ENCODE peak calls at places on chromosomes 2 and 18, in ten cellular contexts. R, Z, K, Q, V, E, U, A, P and B are unnamed samples.

GRCh38 chr2:239177325-239177724 is 223.5 kb downstream of the HDAC4 start:
- DNase-seq in Z (no peak), P (no peak), K (no peak), Q (peak), U (no peak), R (no peak), E (no peak), V (peak), A (no peak), B (no peak)

GRCh38 chr2:119234021-119235019 is 10.7 kb downstream of the STEAP3 start:
- DNase-seq in Z (no peak), U (peak), K (peak), A (peak), V (no peak), Q (no peak), P (no peak), E (peak), R (no peak), B (no peak)

GRCh38 chr2:57902578-57902977 is 144.0 kb upstream of the VRK2 start:
- DNase-seq in K (no peak), A (no peak), V (no peak), P (no peak), Q (no peak), E (no peak), R (no peak), Z (no peak), U (no peak), B (no peak)

GRCh38 chr2:226799211-226799975 is at the start of gene IRS1:
- DNase-seq in E (peak), Z (peak), A (peak), V (peak), Q (peak), R (peak), U (peak), P (peak), K (peak), B (no peak)

GRCh38 chr18:48036641-48037421 is 106.4 kb upstream of the SMAD2 start:
- DNase-seq in Q (no peak), A (peak), P (no peak), U (no peak), R (no peak), K (no peak), V (peak), E (no peak), Z (no peak), B (no peak)

GRCh38 chr18:74505776-74506175 is 9.6 kb downstream of the CNDP2 start:
- DNase-seq in R (no peak), Z (no peak), A (no peak), V (no peak), K (no peak), P (no peak), E (no peak), U (no peak), Q (no peak), B (no peak)

GRCh38 chr2:219567131-219567530 is 4.2 kb downstream of the OBSL1 start:
- DNase-seq in A (no peak), P (no peak), R (no peak), Q (no peak), Z (no peak), E (no peak), U (no peak), K (no peak), V (no peak), B (no peak)

GRCh38 chr2:44246436-44246835 is 28.8 kb upstream of the SLC3A1 start:
- DNase-seq in A (no peak), U (peak), V (no peak), R (peak), P (no peak), Q (no peak), Z (no peak), K (no peak), E (no peak), B (no peak)

GRCh38 chr2:96691022-96691612 is 48.6 kb downstream of the FER1L5 start:
- DNase-seq in K (no peak), V (no peak), R (no peak), A (no peak), P (no peak), U (no peak), E (no peak), Q (no peak), Z (no peak), B (no peak)

GRCh38 chr2:28627722-28628480 is 123.7 kb upstream of the PPP1CB start:
- DNase-seq in R (peak), V (peak), P (no peak), Q (peak), Z (no peak), A (no peak), E (no peak), K (peak), U (peak), B (no peak)

GRCh38 chr18:54672846-54673475 is 81.9 kb downstream of the DYNAP start:
- DNase-seq in K (peak), Z (no peak), E (peak), U (peak), Q (no peak), V (no peak), A (peak), P (no peak), R (peak), B (no peak)

GRCh38 chr2:45018033-45018432 is 8.8 kb upstream of the SIX2 start:
- DNase-seq in Q (no peak), V (no peak), A (no peak), Z (no peak), P (no peak), E (no peak), R (no peak), K (no peak), U (no peak), B (no peak)

GRCh38 chr2:28981620-28982371 is 698 bp downstream of the TOGARAM2 start:
- DNase-seq in P (no peak), E (no peak), V (no peak), U (peak), Z (no peak), Q (peak), K (no peak), A (no peak), R (no peak), B (no peak)

GRCh38 chr18:23778828-23779227 is 89.6 kb downstream of the LAMA3 start:
- DNase-seq in V (no peak), A (no peak), U (no peak), E (no peak), R (no peak), Q (no peak), K (no peak), P (no peak), Z (no peak), B (no peak)

GRCh38 chr2:9110893-9111569 is 95.6 kb upstream of the ASAP2 start:
- DNase-seq in Z (no peak), V (no peak), K (peak), A (peak), P (no peak), U (peak), R (peak), Q (no peak), E (peak), B (no peak)

GRCh38 chr2:160254363-160254762 is 54.3 kb upstream of the ITGB6 start:
- DNase-seq in E (no peak), U (peak), R (no peak), P (no peak), Q (no peak), Z (peak), V (no peak), A (no peak), K (peak), B (no peak)

GRCh38 chr2:226758886-226759660 is 40.5 kb downstream of the IRS1 start:
- DNase-seq in A (no peak), K (peak), Z (peak), P (no peak), Q (no peak), U (peak), V (no peak), E (peak), R (peak), B (peak)

GRCh38 chr2:219723311-219723710 is 95.9 kb downstream of the SLC4A3 start:
- DNase-seq in E (no peak), V (no peak), A (no peak), U (no peak), P (no peak), K (no peak), Q (no peak), Z (no peak), R (no peak), B (no peak)

GRCh38 chr2:106337963-106338515 is 130.2 kb downstream of the RGPD3 start:
- DNase-seq in K (no peak), U (no peak), Z (no peak), V (no peak), R (no peak), E (no peak), P (no peak), Q (no peak), A (no peak), B (no peak)

GRCh38 chr2:207143474-207144190 is 22.1 kb downstream of the KLF7 start:
- DNase-seq in P (no peak), R (peak), V (peak), K (peak), E (peak), Z (peak), U (peak), A (peak), Q (peak), B (no peak)

GRCh38 chr2:179251865-179252264 is 12.8 kb downstream of the SESTD1 start:
- DNase-seq in U (no peak), Z (no peak), V (no peak), E (no peak), A (no peak), P (no peak), Q (no peak), R (peak), K (no peak), B (no peak)

GRCh38 chr2:217799553-217800432 is 203.0 kb downstream of the TNS1 start:
- DNase-seq in U (no peak), V (no peak), A (no peak), Q (peak), K (no peak), R (no peak), Z (no peak), P (no peak), E (no peak), B (no peak)

GRCh38 chr2:232578662-232579061 is 28.2 kb downstream of the EIF4E2 start:
- DNase-seq in A (no peak), Z (no peak), K (no peak), U (no peak), E (no peak), Q (no peak), R (no peak), P (no peak), V (no peak), B (no peak)

DNA sequence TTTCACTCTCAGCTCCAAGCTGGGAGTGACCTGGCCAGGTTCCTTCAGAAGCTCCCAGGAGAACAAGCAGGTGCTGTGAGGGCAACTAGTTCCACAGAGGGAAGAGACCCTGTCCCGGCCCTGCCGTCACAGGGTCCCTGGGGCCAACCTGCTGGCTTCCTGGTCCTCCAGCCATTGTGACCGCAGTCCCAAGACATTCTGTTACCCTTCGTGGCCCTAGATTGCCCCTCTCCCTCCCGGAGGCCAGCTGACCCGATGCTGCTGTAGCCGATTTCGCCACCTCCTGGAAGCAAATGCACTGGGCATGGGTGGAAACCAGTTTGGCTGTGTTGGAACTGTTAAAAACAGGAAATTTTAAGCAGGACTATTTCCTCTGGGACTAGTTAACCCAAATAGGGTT is 55.4 kb downstream of the EPAS1 start:
- DNase-seq in K (no peak), V (no peak), Q (peak), Z (no peak), A (no peak), R (no peak), P (no peak), U (no peak), E (peak), B (no peak)
- TF ChIP-seq CTCF in K (peak), V (no peak), Q (peak), Z (no peak), A (no peak), R (no peak), P (no peak), U (peak), E (peak), B (no peak)

GRCh38 chr18:40367576-40367975 is 1587.5 kb upstream of the PIK3C3 start:
- DNase-seq in E (no peak), K (no peak), Q (no peak), U (no peak), R (no peak), V (no peak), A (no peak), Z (no peak), P (no peak), B (no peak)

GRCh38 chr18:40366521-40366920 is 1588.5 kb upstream of the PIK3C3 start:
- DNase-seq in Z (no peak), K (no peak), R (no peak), P (no peak), E (no peak), A (no peak), V (no peak), Q (no peak), U (no peak), B (no peak)

GRCh38 chr18:40365526-40365925 is 1589.5 kb upstream of the PIK3C3 start:
- DNase-seq in E (no peak), Z (no peak), K (peak), P (no peak), V (no peak), R (no peak), A (no peak), U (peak), Q (no peak), B (no peak)
- TF ChIP-seq CTCF in E (no peak), Z (no peak), K (no peak), P (no peak), V (no peak), R (no peak), A (no peak), U (no peak), Q (no peak), B (no peak)

GRCh38 chr2:85413592-85414421 is 3.6 kb upstream of the CAPG start:
- DNase-seq in K (peak), E (peak), P (no peak), V (peak), A (peak), Z (no peak), R (peak), U (peak), Q (no peak), B (no peak)
- TF ChIP-seq CTCF in K (no peak), E (no peak), P (no peak), V (peak), A (no peak), Z (no peak), R (peak), U (peak), Q (no peak), B (peak)

GRCh38 chr18:76436342-76436741 is 58.7 kb downstream of the ZNF516 start:
- DNase-seq in V (no peak), P (no peak), R (no peak), Z (no peak), U (no peak), K (no peak), Q (no peak), E (no peak), A (no peak), B (no peak)

GRCh38 chr18:76433788-76434187 is 61.3 kb downstream of the ZNF516 start:
- DNase-seq in Q (no peak), K (no peak), E (no peak), Z (no peak), R (no peak), V (no peak), P (no peak), A (no peak), U (no peak), B (no peak)

GRCh38 chr18:76434452-76434851 is 60.6 kb downstream of the ZNF516 start:
- DNase-seq in P (no peak), Q (no peak), A (no peak), Z (no peak), R (no peak), V (no peak), U (no peak), K (no peak), E (no peak), B (no peak)

GRCh38 chr18:76437011-76437410 is 58.0 kb downstream of the ZNF516 start:
- DNase-seq in U (no peak), E (no peak), V (no peak), P (no peak), Z (no peak), A (no peak), Q (peak), R (no peak), K (no peak), B (no peak)

GRCh38 chr18:76435321-76435989 is 59.6 kb downstream of the ZNF516 start:
- DNase-seq in Z (no peak), V (no peak), U (no peak), E (no peak), Q (no peak), K (no peak), R (no peak), P (no peak), A (no peak), B (no peak)
- TF ChIP-seq CTCF in Z (peak), V (no peak), U (peak), E (no peak), Q (no peak), K (peak), R (no peak), P (no peak), A (no peak), B (no peak)

GRCh38 chr2:162009543-162009942 is 64.5 kb downstream of the DPP4 start:
- DNase-seq in K (no peak), Q (no peak), V (no peak), Z (no peak), U (no peak), E (no peak), A (no peak), R (no peak), P (no peak), B (no peak)

GRCh38 chr2:162002623-162003200 is 71.3 kb downstream of the DPP4 start:
- DNase-seq in A (no peak), K (no peak), Z (no peak), U (no peak), E (no peak), Q (no peak), P (no peak), V (no peak), R (no peak), B (no peak)

GRCh38 chr2:162007447-162008040 is 66.5 kb downstream of the DPP4 start:
- DNase-seq in Z (no peak), A (no peak), E (peak), P (no peak), K (peak), V (no peak), U (peak), Q (no peak), R (no peak), B (no peak)

GRCh38 chr2:162011718-162012564 is 62.1 kb downstream of the DPP4 start:
- DNase-seq in Z (no peak), U (no peak), E (no peak), V (no peak), K (no peak), R (no peak), P (no peak), A (no peak), Q (no peak), B (no peak)

DNA sequence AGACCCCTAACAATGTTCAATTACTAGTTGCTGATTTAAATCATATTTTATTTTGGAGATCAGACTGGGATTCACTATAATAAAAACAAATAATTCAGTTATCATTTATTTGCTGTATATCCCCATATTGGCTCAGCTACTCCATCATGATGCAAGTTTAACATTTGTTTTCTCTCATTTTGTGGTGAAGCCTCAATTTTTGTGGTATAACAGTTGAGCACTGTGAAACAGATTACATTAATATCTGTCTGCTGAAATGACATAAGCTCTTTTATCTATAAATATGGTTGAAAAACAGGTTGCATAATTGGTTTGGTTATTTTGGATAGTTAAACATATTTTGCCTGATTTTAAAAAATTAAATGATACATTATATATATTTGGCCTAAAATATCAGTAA is 67.7 kb downstream of the DPP4 start:
- DNase-seq in U (no peak), V (no peak), A (no peak), R (no peak), E (no peak), K (no peak), Q (no peak), Z (no peak), P (no peak), B (no peak)
- TF ChIP-seq CTCF in U (no peak), V (no peak), A (no peak), R (no peak), E (no peak), K (no peak), Q (no peak), Z (no peak), P (no peak), B (no peak)

GRCh38 chr2:163641986-163642385 is 93.8 kb downstream of the FIGN start:
- DNase-seq in V (no peak), E (peak), U (peak), Q (no peak), P (no peak), Z (no peak), K (peak), R (peak), A (no peak), B (no peak)

GRCh38 chr2:163646659-163647058 is 89.1 kb downstream of the FIGN start:
- DNase-seq in V (no peak), P (no peak), U (no peak), E (no peak), A (no peak), K (no peak), Q (no peak), Z (no peak), R (no peak), B (no peak)

GRCh38 chr2:163640542-163641195 is 95.1 kb downstream of the FIGN start:
- DNase-seq in Z (no peak), A (peak), V (no peak), K (no peak), Q (no peak), E (no peak), P (no peak), U (no peak), R (no peak), B (no peak)

GRCh38 chr2:163647300-163647699 is 88.5 kb downstream of the FIGN start:
- DNase-seq in K (no peak), U (no peak), Q (no peak), P (no peak), R (no peak), A (no peak), Z (no peak), E (no peak), V (no peak), B (no peak)

DNA sequence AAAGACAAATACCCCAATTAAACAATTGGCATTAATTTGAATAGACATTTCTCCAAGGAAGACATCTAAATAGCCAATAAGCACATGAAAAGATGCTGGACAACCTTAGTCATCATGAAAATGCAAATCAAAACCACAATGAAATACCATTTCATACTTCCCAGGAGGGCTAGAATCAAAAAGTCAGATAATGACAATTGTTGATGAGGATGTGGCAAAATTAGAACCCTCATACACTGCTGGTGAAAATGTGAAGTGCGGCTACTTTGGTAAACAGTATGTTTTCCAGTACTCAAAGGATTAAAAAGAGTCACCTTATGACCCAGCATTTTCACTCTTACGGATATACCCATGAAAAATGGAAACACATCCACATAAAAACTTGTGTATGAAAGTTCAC is 91.6 kb downstream of the FIGN start:
- DNase-seq in V (no peak), E (no peak), P (no peak), A (no peak), Z (peak), Q (no peak), R (peak), K (no peak), U (no peak), B (no peak)
- TF ChIP-seq CTCF in V (no peak), E (no peak), P (no peak), A (no peak), Z (peak), Q (no peak), R (no peak), K (no peak), U (no peak), B (no peak)

GRCh38 chr2:186903183-186903582 is 54.2 kb upstream of the ZSWIM2 start:
- DNase-seq in R (peak), Z (no peak), Q (no peak), V (no peak), P (no peak), K (peak), U (peak), E (peak), A (no peak), B (no peak)
- TF ChIP-seq CTCF in R (peak), Z (no peak), Q (peak), V (no peak), P (no peak), K (peak), U (peak), E (peak), A (peak), B (peak)

GRCh38 chr18:58427321-58427720 is 201.6 kb downstream of the ALPK2 start:
- DNase-seq in K (no peak), V (no peak), A (no peak), R (no peak), P (no peak), Q (no peak), U (no peak), Z (no peak), E (no peak), B (no peak)

GRCh38 chr18:58431215-58431614 is 197.7 kb downstream of the ALPK2 start:
- DNase-seq in E (no peak), U (no peak), Q (no peak), K (no peak), A (no peak), R (no peak), V (no peak), P (no peak), Z (no peak), B (no peak)

GRCh38 chr18:58432050-58432727 is 196.7 kb downstream of the ALPK2 start:
- DNase-seq in E (no peak), Z (no peak), R (no peak), V (no peak), A (no peak), U (no peak), P (no peak), Q (no peak), K (no peak), B (no peak)

GRCh38 chr18:58429442-58429841 is 199.4 kb downstream of the ALPK2 start:
- DNase-seq in Z (no peak), U (no peak), K (no peak), P (no peak), A (no peak), R (no peak), E (no peak), Q (no peak), V (peak), B (no peak)
- TF ChIP-seq CTCF in Z (no peak), U (no peak), K (no peak), P (no peak), A (no peak), R (no peak), E (no peak), Q (no peak), V (no peak), B (no peak)